ENCODE peak calls at places on chromosomes 1 and 21, in nine cellular contexts. B is anterior cingulate cortex; J is CD8-positive, alpha-beta memory T cell; V is mammary epithelial cell; Z is iris pigment epithelial cell; O is naive thymus-derived CD8-positive, alpha-beta T cell; T is B cell; I is stimulated activated CD4-positive, alpha-beta T cell treated with anti-CD3 and anti-CD28 coated beads, Interleukin-4, amount 100 ng/mL, for 1 hour; S is AG09309. F is an unnamed sample.

GRCh38 chr1:232339077-232339476 is 290.9 kb downstream of the SIPA1L2 start:
- DNase-seq in B (no peak), I (no peak), O (no peak), T (no peak), J (no peak), V (no peak), S (no peak), Z (no peak), F (no peak)

GRCh38 chr1:244964112-244964971 is 100.0 kb upstream of the HNRNPU start:
- DNase-seq in Z (peak; percentile 83), B (no peak), O (no peak), S (peak; percentile 63), J (peak; percentile 17), I (no peak), V (peak; percentile 30), T (no peak), F (no peak)

GRCh38 chr1:25090707-25091422 is 141.4 kb downstream of the SYF2 start:
- DNase-seq in O (no peak), B (no peak), J (no peak), I (no peak), T (no peak), Z (no peak), S (no peak), V (no peak), F (no peak)

GRCh38 chr1:57632401-57632800 is 208.5 kb upstream of the DAB1 start:
- DNase-seq in B (no peak), I (no peak), J (no peak), Z (peak; percentile 9), O (no peak), T (no peak), V (peak; percentile 70), S (no peak), F (no peak)

GRCh38 chr1:172533511-172534116 is 664 bp downstream of the SUCO start:
- DNase-seq in T (peak; percentile 62), B (no peak), O (peak; percentile 48), S (peak; percentile 11), V (peak; percentile 47), Z (peak; percentile 38), I (peak; percentile 10), J (peak; percentile 52), F (no peak)

GRCh38 chr1:31694069-31694909 is 9.5 kb downstream of the COL16A1 start:
- DNase-seq in O (no peak), I (no peak), S (no peak), J (no peak), T (no peak), Z (no peak), B (no peak), V (no peak), F (no peak)

GRCh38 chr1:56968878-56969495 is 3.2 kb upstream of the C8B start:
- DNase-seq in S (no peak), V (peak; percentile 27), I (no peak), O (no peak), J (no peak), Z (no peak), B (no peak), T (no peak), F (no peak)

GRCh38 chr1:48208652-48209051 is 13.9 kb upstream of the SLC5A9 start:
- DNase-seq in V (no peak), T (no peak), Z (no peak), S (no peak), O (no peak), I (no peak), B (no peak), J (no peak), F (no peak)

GRCh38 chr1:103267271-103267670 is 158.9 kb upstream of the COL11A1 start:
- DNase-seq in J (no peak), Z (peak; percentile 68), O (no peak), I (no peak), T (no peak), S (no peak), B (no peak), V (no peak), F (no peak)

GRCh38 chr1:160362168-160362941 is 4.5 kb upstream of the NHLH1 start:
- DNase-seq in S (no peak), B (no peak), I (no peak), V (no peak), J (no peak), Z (no peak), O (no peak), T (no peak), F (no peak)

GRCh38 chr1:55095095-55095494 is 55.7 kb downstream of the PCSK9 start:
- DNase-seq in S (no peak), I (no peak), J (no peak), T (no peak), B (no peak), V (no peak), Z (no peak), O (no peak), F (no peak)

GRCh38 chr1:3552176-3552575 is 59.1 kb downstream of the MEGF6 start:
- DNase-seq in S (no peak), I (no peak), Z (no peak), O (no peak), J (no peak), B (no peak), V (no peak), T (no peak), F (no peak)

GRCh38 chr21:36606292-36606982 is 92.5 kb upstream of the SIM2 start:
- DNase-seq in Z (no peak), T (no peak), J (no peak), V (no peak), S (no peak), B (peak; percentile 14), O (no peak), I (no peak), F (no peak)

GRCh38 chr1:1173793-1174415 is at the start of gene TTLL10:
- DNase-seq in B (no peak), V (no peak), T (peak; percentile 75), S (no peak), Z (no peak), O (no peak), I (peak; percentile 37), J (peak; percentile 46), F (no peak)

GRCh38 chr21:29669416-29669815 is 270.4 kb downstream of the GRIK1 start:
- DNase-seq in T (no peak), J (no peak), V (no peak), I (no peak), Z (no peak), S (no peak), O (no peak), B (no peak), F (no peak)

F was measured in keratinocyte.